ENCODE peak calls at places on chromosomes 3 and 15, in five cellular contexts. N is mammary epithelial cell, E is coronary artery, G is GM13977, P is neural progenitor cell. K is an unnamed sample.

GRCh38 chr3:13884851-13885703 is 5.2 kb upstream of the WNT7A start:
- DNase-seq in N (peak; percentile 56), E (peak; percentile 31), G (peak; percentile 81), P (peak; percentile 70), K (no peak)

GRCh38 chr3:141514382-141514781 is 27.6 kb downstream of the RASA2 start:
- DNase-seq in N (no peak), E (no peak), G (no peak), P (no peak), K (no peak)

GRCh38 chr15:99962006-99962561 is 228.8 kb upstream of the LYSMD4 start:
- DNase-seq in N (no peak), E (peak; percentile 53), G (no peak), P (no peak), K (peak; percentile 79)

GRCh38 chr15:41695750-41696436 is 35.7 kb downstream of the MGA start:
- DNase-seq in N (peak; percentile 6), E (no peak), G (peak; percentile 78), P (no peak), K (no peak)

GRCh38 chr3:137669519-137670060 is 94.5 kb upstream of the SOX14 start:
- DNase-seq in N (no peak), E (no peak), G (no peak), P (no peak), K (no peak)

GRCh38 chr3:42007785-42008184 is 45.9 kb upstream of the ULK4 start:
- DNase-seq in N (no peak), E (no peak), G (no peak), P (no peak), K (no peak)

GRCh38 chr3:159929181-159929893 is 59.3 kb upstream of the IL12A start:
- DNase-seq in N (peak; percentile 50), E (no peak), G (peak; percentile 22), P (no peak), K (no peak)

GRCh38 chr3:133490468-133491351 is 82.8 kb upstream of the CDV3 start:
- DNase-seq in N (peak; percentile 9), E (no peak), G (peak; percentile 74), P (no peak), K (no peak)

GRCh38 chr3:69696365-69696764 is 42.9 kb upstream of the MITF start:
- DNase-seq in N (no peak), E (no peak), G (no peak), P (no peak), K (no peak)

GRCh38 chr3:16724487-16724886 is 119.3 kb upstream of the DAZL start:
- DNase-seq in N (no peak), E (no peak), G (no peak), P (no peak), K (no peak)

DNA sequence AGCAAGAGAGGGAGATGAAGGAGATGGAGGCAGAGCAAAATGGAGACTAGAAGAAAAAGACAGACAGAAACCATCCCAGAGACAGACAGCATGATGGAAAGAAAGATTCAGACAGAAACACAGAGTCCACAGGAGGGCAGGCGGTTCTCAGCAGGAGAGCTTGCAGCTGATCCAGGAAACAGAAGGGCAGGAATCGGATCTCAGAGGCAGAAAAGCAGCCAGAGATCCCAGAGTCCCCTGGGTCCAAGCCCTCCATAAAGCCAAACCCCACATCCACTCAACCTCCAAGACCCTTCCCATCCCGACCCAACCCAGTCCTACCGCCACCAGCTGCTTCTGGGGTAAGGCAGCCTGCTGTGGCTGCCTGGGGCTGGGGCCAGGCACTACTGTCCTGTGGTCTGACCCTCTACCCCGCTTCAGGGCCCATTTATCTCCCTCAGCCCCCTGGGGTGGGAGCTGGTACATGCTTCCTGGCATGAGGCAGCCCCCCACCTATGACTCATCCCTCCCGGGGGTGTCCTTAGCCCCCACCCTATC is at the start of gene UCN2:
- DNase-seq in N (no peak), E (no peak), G (no peak), P (no peak), K (no peak)
- TF ChIP-seq CTCF in N (no peak), E (no peak), G (no peak), P (no peak), K (peak; percentile 42)

GRCh38 chr15:49908571-49909295 is 210.3 kb downstream of the ATP8B4 start:
- DNase-seq in N (no peak), E (no peak), G (no peak), P (no peak), K (no peak)
- TF ChIP-seq CTCF in N (no peak), E (no peak), G (no peak), P (no peak), K (no peak)

DNA sequence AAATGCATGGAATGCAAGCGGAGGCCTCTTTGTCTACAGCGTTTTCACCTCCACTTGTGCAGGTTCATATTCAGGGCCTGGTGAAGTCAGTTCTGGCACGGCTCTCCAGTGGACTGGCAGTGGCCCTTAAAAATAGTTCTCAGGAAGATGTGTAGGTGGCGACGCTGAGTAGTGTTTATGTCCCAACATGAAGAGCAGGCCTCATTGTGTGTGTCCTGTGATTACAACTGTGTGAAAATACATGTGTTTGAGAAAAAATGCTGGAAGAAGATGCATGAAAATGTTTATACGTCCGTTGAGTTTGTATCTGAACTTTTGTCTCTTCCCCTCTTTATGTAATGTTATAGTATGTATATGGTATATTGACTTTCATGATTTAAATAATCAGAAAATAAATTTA is 7.2 kb downstream of the LIPC start:
- DNase-seq in N (peak; percentile 35), E (peak; percentile 47), G (peak; percentile 64), P (peak; percentile 60), K (no peak)
- TF ChIP-seq CTCF in N (peak; percentile 49), E (no peak), G (peak; percentile 48), P (peak; percentile 54), K (peak; percentile 50)

GRCh38 chr15:67385971-67386370 is 131.4 kb downstream of the IQCH start:
- DNase-seq in N (no peak), E (no peak), G (no peak), P (no peak), K (no peak)
- TF ChIP-seq CTCF in N (no peak), E (no peak), G (no peak), P (no peak), K (peak; percentile 48)

DNA sequence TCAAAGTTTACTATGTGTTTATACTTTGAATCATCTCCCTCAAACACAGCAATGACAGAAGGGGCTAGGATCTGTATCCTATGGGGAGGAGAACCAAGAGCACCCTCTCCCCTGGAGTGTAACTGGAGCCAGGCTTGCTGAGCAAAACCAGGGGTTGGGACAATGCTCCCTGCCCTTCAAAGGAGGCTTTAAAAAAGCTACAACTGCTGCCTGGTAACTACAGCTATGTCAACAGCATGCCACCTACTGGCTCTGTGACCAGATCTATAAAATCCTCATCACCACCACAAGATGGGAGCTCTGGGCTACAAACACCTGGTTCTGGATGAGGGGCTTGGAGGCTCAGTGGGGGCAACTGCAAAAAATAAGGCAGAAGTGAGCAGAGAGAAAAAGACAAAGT is 61.9 kb downstream of the ANO10 start:
- DNase-seq in N (no peak), E (no peak), G (no peak), P (peak; percentile 8), K (no peak)
- TF ChIP-seq CTCF in N (no peak), E (no peak), G (no peak), P (peak; percentile 14), K (peak; percentile 6)

DNA sequence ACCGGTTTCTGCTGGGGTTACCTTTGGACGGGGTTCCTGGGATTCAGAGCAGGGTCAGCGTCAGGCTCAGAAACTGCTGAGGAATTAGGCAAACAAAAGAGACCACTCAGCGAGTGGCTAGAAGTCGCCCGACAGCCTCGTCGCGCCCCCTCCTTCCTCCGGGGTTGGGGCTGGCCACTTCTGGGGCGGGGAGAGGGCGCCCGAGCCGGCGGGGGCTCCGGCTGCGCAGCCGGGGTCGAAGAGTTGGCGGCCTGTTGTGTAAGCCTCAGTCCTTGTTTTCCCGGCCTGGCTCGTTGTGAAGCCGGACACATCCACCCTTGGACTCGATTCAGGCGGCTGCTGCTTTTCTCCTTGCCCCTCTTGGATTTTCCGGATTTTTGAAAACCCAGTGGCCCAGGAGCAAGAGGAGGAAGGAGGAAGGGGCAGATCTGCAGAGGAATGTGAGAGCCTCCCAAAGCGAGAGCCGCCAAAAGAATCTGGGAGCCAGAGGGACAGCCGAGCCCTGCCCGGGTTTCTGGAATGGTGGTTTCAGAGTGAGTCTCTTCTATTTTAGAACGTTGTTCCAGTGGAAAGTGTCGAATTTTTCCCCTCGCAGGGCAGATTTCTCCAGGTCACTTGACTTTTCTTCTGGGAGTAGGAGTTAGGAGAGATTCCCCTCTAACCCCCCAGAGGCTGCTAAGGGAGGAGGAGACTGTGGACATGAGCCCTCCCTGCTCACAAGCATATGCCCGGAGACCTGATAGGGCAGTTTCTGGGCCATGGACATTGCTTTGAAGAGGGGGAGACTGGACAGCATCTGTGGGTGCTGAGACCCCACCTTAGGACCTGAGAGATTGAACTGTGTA is 666 bp downstream of the SNX33 start:
- DNase-seq in N (peak; percentile 38), E (no peak), G (no peak), P (peak; percentile 88), K (no peak)
- TF ChIP-seq CTCF in N (no peak), E (no peak), G (no peak), P (no peak), K (no peak)

DNA sequence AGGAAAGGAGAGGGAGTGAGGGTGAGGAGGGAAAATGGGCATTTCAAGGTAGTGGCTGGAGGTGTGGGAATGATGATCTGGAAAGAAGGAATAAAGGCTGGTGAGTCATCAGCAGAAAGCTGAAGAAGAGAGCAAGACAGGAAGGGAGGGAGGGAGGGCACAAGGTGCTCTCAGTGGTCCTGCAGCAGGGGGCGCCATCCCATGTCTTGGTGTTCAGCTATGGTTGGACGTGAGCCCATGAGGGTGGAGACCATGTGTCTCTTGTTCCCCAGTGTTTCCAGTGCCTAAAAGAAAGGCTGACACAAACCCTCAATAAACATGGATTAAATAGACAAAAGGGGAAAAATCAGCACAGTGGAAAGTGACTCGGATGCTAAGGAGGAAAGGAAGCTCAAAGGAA is 228.5 kb downstream of the NTRK3 start:
- DNase-seq in N (no peak), E (no peak), G (no peak), P (no peak), K (no peak)
- TF ChIP-seq CTCF in N (no peak), E (no peak), G (no peak), P (no peak), K (no peak)

GRCh38 chr15:77419050-77419835 is 661 bp downstream of the PEAK1 start:
- DNase-seq in N (peak; percentile 21), E (peak; percentile 74), G (peak; percentile 66), P (peak; percentile 77), K (peak; percentile 85)
- TF ChIP-seq CTCF in N (peak; percentile 29), E (no peak), G (peak; percentile 55), P (peak; percentile 37), K (peak; percentile 37)